ENCODE peak calls at places on chromosomes 13 and 19, in ten cellular contexts. A is AG08396; V is retina; Y is tibial nerve; Q is fibroblast of lung; N is NB4; W is activated T-cell treated with anti-CD3 and anti-CD28 coated beads, Interleukin-2, amount 50 U/mL, for 72 hours; C is neural crest cell; J is T1000; L is mesenteric fat pad. F is an unnamed sample.

GRCh38 chr19:5787554-5788182 is 3.1 kb upstream of the PRR22 start:
- DNase-seq in W (no peak), J (no peak), N (no peak), Y (no peak), Q (no peak), C (no peak), L (no peak), V (no peak), A (no peak), F (no peak)

GRCh38 chr13:25463496-25463895 is 91.7 kb downstream of the ATP8A2 start:
- DNase-seq in N (no peak), W (no peak), V (no peak), A (peak; percentile 49), Y (no peak), Q (peak; percentile 56), C (no peak), L (no peak), J (no peak), F (no peak)

GRCh38 chr13:40170982-40171381 is 495.5 kb downstream of the FOXO1 start:
- DNase-seq in Q (no peak), L (no peak), A (no peak), Y (no peak), C (no peak), V (no peak), J (no peak), N (no peak), W (peak; percentile 66), F (no peak)

GRCh38 chr13:111005364-111005763 is 90.5 kb upstream of the ANKRD10 start:
- DNase-seq in A (peak; percentile 23), N (no peak), C (no peak), W (no peak), L (no peak), V (no peak), Q (peak; percentile 66), Y (no peak), J (no peak), F (no peak)

GRCh38 chr13:44685641-44686040 is 109.5 kb upstream of the TSC22D1 start:
- DNase-seq in Q (peak; percentile 18), Y (no peak), N (no peak), L (no peak), W (no peak), C (no peak), A (no peak), V (no peak), J (no peak), F (no peak)

GRCh38 chr13:102227696-102228095 is 174.2 kb downstream of the FGF14 start:
- DNase-seq in W (no peak), C (no peak), Y (no peak), A (no peak), N (no peak), L (no peak), V (no peak), J (no peak), Q (no peak), F (no peak)

GRCh38 chr19:2805261-2805900 is 14.3 kb upstream of the ZNF554 start:
- DNase-seq in L (no peak), V (no peak), J (no peak), Q (no peak), C (no peak), W (no peak), Y (no peak), A (no peak), N (no peak), F (no peak)

GRCh38 chr13:95643814-95644598 is 500 bp downstream of the DZIP1 start:
- DNase-seq in L (no peak), W (peak; percentile 16), N (no peak), Y (no peak), C (peak; percentile 47), V (peak; percentile 89), Q (peak; percentile 57), J (peak; percentile 30), A (peak; percentile 45), F (peak; percentile 33)

GRCh38 chr19:17330546-17331253 is 4.0 kb downstream of the ANO8 start:
- DNase-seq in C (no peak), W (no peak), J (no peak), A (no peak), L (no peak), Q (no peak), Y (no peak), V (no peak), N (no peak), F (no peak)

GRCh38 chr19:3140667-3141038 is 4.8 kb downstream of the GNA15 start:
- DNase-seq in N (peak; percentile 48), L (no peak), J (no peak), V (no peak), C (no peak), Y (no peak), W (no peak), Q (no peak), A (no peak), F (no peak)

GRCh38 chr13:113445791-113446487 is 7.3 kb downstream of the ADPRHL1 start:
- DNase-seq in J (no peak), L (peak; percentile 64), A (no peak), Q (no peak), N (peak; percentile 96), Y (no peak), W (no peak), C (no peak), V (no peak), F (peak; percentile 42)